ENCODE peak calls at places on chromosomes 4 and X, in ten cellular contexts. J is H9; F is iPS-NIHi11; N is D341Med; X is smooth muscle cell of the brain vasculature; O is heart right ventricle; H is stimulated activated CD8-positive, alpha-beta memory T cell treated with anti-CD3 and anti-CD28 coated beads, Interleukin-12 subunit alpha, Interleukin-12 subunit beta, amount 100 ng/mL, for 4 hours; A is globus pallidus; M is K562; C is heart left ventricle. U is an unnamed sample.

GRCh38 chr4:15332377-15332776 is 95.5 kb upstream of the C1QTNF7 start:
- DNase-seq in A (no peak), M (no peak), O (no peak), J (no peak), N (no peak), H (no peak), F (no peak), C (no peak), X (no peak), U (no peak)

GRCh38 chr4:139817657-139818452 is 152.2 kb downstream of the MGST2 start:
- DNase-seq in A (no peak), J (no peak), N (no peak), H (no peak), C (no peak), F (no peak), M (no peak), O (no peak), X (no peak), U (no peak)

GRCh38 chrX:150566734-150567182 is 1.7 kb upstream of the MTM1 start:
- DNase-seq in H (no peak), X (no peak), C (no peak), J (peak), M (no peak), A (peak), N (no peak), O (no peak), F (peak), U (no peak)

GRCh38 chr4:122830392-122831095 is 3.9 kb downstream of the FGF2 start:
- DNase-seq in J (no peak), F (no peak), H (no peak), O (no peak), A (no peak), N (no peak), X (no peak), C (no peak), M (no peak), U (no peak)

GRCh38 chr4:38980903-38981676 is 51.1 kb downstream of the TMEM156 start:
- DNase-seq in N (no peak), J (no peak), X (no peak), C (no peak), M (no peak), F (no peak), H (no peak), A (no peak), O (no peak), U (peak)

GRCh38 chrX:115268421-115268820 is 21.1 kb upstream of the LUZP4 start:
- DNase-seq in M (peak), J (no peak), O (no peak), F (peak), A (no peak), N (no peak), X (no peak), C (no peak), H (no peak), U (no peak)

GRCh38 chrX:31670245-31670644 is 598.4 kb upstream of the FTHL17 start:
- DNase-seq in H (no peak), F (no peak), M (no peak), J (no peak), C (no peak), X (no peak), N (no peak), A (no peak), O (no peak), U (no peak)

GRCh38 chr4:123284166-123284565 is 112.4 kb upstream of the SPRY1 start:
- DNase-seq in X (no peak), H (no peak), C (no peak), N (no peak), F (no peak), O (no peak), J (no peak), A (no peak), M (no peak), U (no peak)

GRCh38 chr4:82044141-82044993 is 329.4 kb downstream of the HNRNPD start:
- DNase-seq in N (peak), X (no peak), F (peak), H (no peak), C (peak), M (no peak), A (peak), J (peak), O (peak), U (no peak)

GRCh38 chrX:72373136-72373535 is 67.4 kb upstream of the CITED1 start:
- DNase-seq in H (no peak), J (no peak), A (no peak), N (no peak), F (no peak), O (no peak), M (no peak), C (no peak), X (no peak), U (no peak)

GRCh38 chrX:47189906-47190305 is 3.7 kb upstream of the UBA1 start:
- DNase-seq in C (peak), H (no peak), M (no peak), F (no peak), O (no peak), X (no peak), N (no peak), J (no peak), A (no peak), U (no peak)

GRCh38 chrX:76420237-76420636 is 7.3 kb upstream of the MAGEE1 start:
- DNase-seq in N (no peak), A (no peak), H (no peak), F (no peak), J (no peak), O (no peak), X (no peak), C (no peak), M (no peak), U (no peak)

GRCh38 chrX:150036181-150036580 is 97.9 kb upstream of the EOLA2 start:
- DNase-seq in C (no peak), A (no peak), H (no peak), F (no peak), J (no peak), N (no peak), O (no peak), X (no peak), M (no peak), U (no peak)

GRCh38 chrX:526295-527224 is 104.0 kb upstream of the SHOX start:
- DNase-seq in M (no peak), C (no peak), O (no peak), X (no peak), F (no peak), N (no peak), J (no peak), A (no peak), H (no peak), U (no peak)

GRCh38 chrX:64192040-64192439 is 13.5 kb downstream of the AMER1 start:
- DNase-seq in H (no peak), A (no peak), N (no peak), C (no peak), M (no peak), X (no peak), F (no peak), J (no peak), O (no peak), U (no peak)

GRCh38 chr4:140152015-140152703 is 1.8 kb downstream of the MAML3 start:
- DNase-seq in O (peak), A (peak), F (peak), H (peak), M (peak), J (no peak), N (peak), X (no peak), C (peak), U (no peak)

GRCh38 chr4:155667538-155668511 is 1.2 kb downstream of the GUCY1A1 start:
- DNase-seq in J (peak), C (peak), A (peak), N (peak), M (no peak), X (no peak), H (no peak), F (peak), O (peak), U (no peak)

GRCh38 chr4:174631901-174632758 is 109.8 kb upstream of the HPGD start:
- DNase-seq in X (peak), M (peak), N (peak), F (peak), O (no peak), H (no peak), C (no peak), A (peak), J (no peak), U (no peak)

GRCh38 chrX:154096140-154097002 is 1.1 kb downstream of the MECP2 start:
- DNase-seq in X (no peak), O (peak), J (no peak), F (no peak), N (peak), M (peak), H (no peak), C (peak), A (no peak), U (no peak)

GRCh38 chrX:155757366-155757765 is 123.8 kb upstream of the VAMP7 start:
- DNase-seq in X (no peak), F (no peak), H (no peak), N (no peak), C (no peak), O (no peak), J (no peak), M (no peak), A (no peak), U (no peak)

GRCh38 chrX:10325606-10326005 is 168.8 kb downstream of the CLCN4 start:
- DNase-seq in C (no peak), F (no peak), H (no peak), A (no peak), N (no peak), O (no peak), X (no peak), M (no peak), J (no peak), U (peak)

GRCh38 chr4:108168672-108169562 is at the start of gene LEF1:
- DNase-seq in A (no peak), M (peak), F (peak), C (peak), J (peak), H (peak), N (peak), O (no peak), X (no peak), U (no peak)

GRCh38 chr4:177451108-177451500 is 8.9 kb upstream of the AGA start:
- DNase-seq in C (no peak), F (no peak), X (no peak), M (no peak), N (no peak), A (no peak), H (no peak), O (no peak), J (no peak), U (no peak)

GRCh38 chr4:4533461-4534169 is 8.2 kb downstream of the STX18 start:
- DNase-seq in F (no peak), A (no peak), X (no peak), O (no peak), H (no peak), M (no peak), N (no peak), J (no peak), C (no peak), U (no peak)

GRCh38 chr4:6732441-6733357 is 16.7 kb downstream of the BLOC1S4 start:
- DNase-seq in C (peak), F (peak), A (peak), X (peak), N (no peak), J (no peak), H (no peak), O (peak), M (peak), U (peak)

U was measured in non-pigmented ciliary epithelial cell.